ENCODE peak calls at places on chromosome 9, in nine cellular contexts. Q, R, H, S, W, D, E, P and L are unnamed samples.

GRCh38 chr9:11931109-11931508 is 762.1 kb upstream of the TYRP1 start:
- DNase-seq in Q (no peak), R (no peak), H (no peak), S (no peak), W (no peak), D (peak; percentile 15), E (no peak), P (no peak), L (peak; percentile 76)

GRCh38 chr9:117136461-117136860 is 278.4 kb downstream of the ASTN2 start:
- DNase-seq in Q (no peak), R (no peak), H (no peak), S (no peak), W (no peak), D (no peak), E (no peak), P (no peak), L (no peak)

GRCh38 chr9:15249042-15249818 is 57.8 kb downstream of the TTC39B start:
- DNase-seq in Q (no peak), R (peak; percentile 38), H (no peak), S (peak; percentile 59), W (no peak), D (no peak), E (no peak), P (no peak), L (peak; percentile 77)

GRCh38 chr9:134983506-134984371 is 66.0 kb upstream of the FCN1 start:
- DNase-seq in Q (no peak), R (no peak), H (no peak), S (no peak), W (no peak), D (no peak), E (no peak), P (no peak), L (no peak)

GRCh38 chr9:72554221-72554641 is 32.8 kb downstream of the TMC1 start:
- DNase-seq in Q (no peak), R (no peak), H (peak; percentile 56), S (no peak), W (no peak), D (peak; percentile 68), E (no peak), P (no peak), L (peak; percentile 90)

GRCh38 chr9:129962889-129963703 is 79.9 kb downstream of the FNBP1 start:
- DNase-seq in Q (no peak), R (peak; percentile 74), H (no peak), S (peak; percentile 21), W (peak; percentile 79), D (peak; percentile 45), E (no peak), P (peak; percentile 87), L (peak; percentile 74)

GRCh38 chr9:126532019-126532462 is 81.7 kb upstream of the LMX1B start:
- DNase-seq in Q (peak; percentile 79), R (no peak), H (no peak), S (no peak), W (no peak), D (no peak), E (no peak), P (no peak), L (no peak)

GRCh38 chr9:37676411-37676830 is 25.7 kb downstream of the FRMPD1 start:
- DNase-seq in Q (peak; percentile 69), R (no peak), H (no peak), S (peak; percentile 58), W (no peak), D (no peak), E (no peak), P (no peak), L (no peak)

GRCh38 chr9:4297151-4297794 is 2.6 kb downstream of the GLIS3 start:
- DNase-seq in Q (peak; percentile 54), R (peak; percentile 84), H (peak; percentile 88), S (peak; percentile 74), W (no peak), D (peak; percentile 75), E (peak; percentile 79), P (peak; percentile 69), L (peak; percentile 94)

GRCh38 chr9:21324040-21324439 is 11.2 kb downstream of the KLHL9 start:
- DNase-seq in Q (no peak), R (no peak), H (no peak), S (no peak), W (no peak), D (no peak), E (no peak), P (no peak), L (no peak)

GRCh38 chr9:99743455-99743854 is 78.2 kb upstream of the NR4A3 start:
- DNase-seq in Q (no peak), R (no peak), H (no peak), S (no peak), W (no peak), D (no peak), E (no peak), P (no peak), L (no peak)

GRCh38 chr9:136787690-136788400 is 3.3 kb upstream of the TMEM141 start:
- DNase-seq in Q (peak; percentile 77), R (peak; percentile 92), H (peak; percentile 90), S (peak; percentile 91), W (peak; percentile 83), D (peak; percentile 65), E (no peak), P (peak; percentile 72), L (peak; percentile 72)

GRCh38 chr9:135883410-135884089 is 23.8 kb downstream of the CAMSAP1 start:
- DNase-seq in Q (peak; percentile 66), R (no peak), H (no peak), S (no peak), W (peak; percentile 37), D (no peak), E (no peak), P (no peak), L (no peak)

GRCh38 chr9:2723666-2724065 is 6.4 kb downstream of the KCNV2 start:
- DNase-seq in Q (peak; percentile 46), R (no peak), H (peak; percentile 40), S (no peak), W (no peak), D (no peak), E (no peak), P (no peak), L (no peak)

GRCh38 chr9:89756891-89757537 is 152.2 kb downstream of the GADD45G start:
- DNase-seq in Q (no peak), R (no peak), H (peak; percentile 51), S (no peak), W (no peak), D (no peak), E (no peak), P (no peak), L (no peak)

GRCh38 chr9:5869315-5870019 is 21.2 kb upstream of the MLANA start:
- DNase-seq in Q (no peak), R (peak; percentile 75), H (no peak), S (peak; percentile 20), W (peak; percentile 46), D (peak; percentile 23), E (peak; percentile 8), P (no peak), L (peak; percentile 8)

GRCh38 chr9:102950341-102950740 is 44.8 kb upstream of the CYLC2 start:
- DNase-seq in Q (no peak), R (no peak), H (no peak), S (no peak), W (no peak), D (peak; percentile 1), E (no peak), P (no peak), L (no peak)

GRCh38 chr9:111481885-111482636 is 2.1 kb downstream of the ECPAS start:
- DNase-seq in Q (no peak), R (peak; percentile 32), H (peak; percentile 34), S (no peak), W (peak; percentile 10), D (peak; percentile 56), E (no peak), P (no peak), L (peak; percentile 55)

GRCh38 chr9:106932178-106932577 is 69.2 kb downstream of the ZNF462 start:
- DNase-seq in Q (no peak), R (no peak), H (no peak), S (no peak), W (no peak), D (no peak), E (no peak), P (no peak), L (no peak)
- H3K36me3 ChIP-seq in Q (peaks cover 44% of the 10 kb centered on the region), R (peaks cover 66% of the 10 kb centered on the region), H (no peaks in the 10 kb centered on the region), S (peaks cover 41% of the 10 kb centered on the region), W (no peaks in the 10 kb centered on the region), D (peaks cover 56% of the 10 kb centered on the region), E (no peaks in the 10 kb centered on the region), P (no peaks in the 10 kb centered on the region), L (peaks cover 7% of the 10 kb centered on the region)

GRCh38 chr9:91210318-91210717 is 151.4 kb downstream of the AUH start:
- DNase-seq in Q (no peak), R (no peak), H (no peak), S (no peak), W (no peak), D (no peak), E (no peak), P (no peak), L (no peak)
- TF ChIP-seq EZH2phosphoT487 in Q (no peak), R (no peak), H (no peak), S (no peak), W (no peak), D (no peak), E (no peak), P (no peak), L (no peak)

GRCh38 chr9:91880378-91880972 is 69.6 kb downstream of the ROR2 start:
- DNase-seq in Q (no peak), R (no peak), H (no peak), S (no peak), W (no peak), D (no peak), E (no peak), P (no peak), L (no peak)
- H3K36me3 ChIP-seq in Q (no peaks in the 10 kb centered on the region), R (no peaks in the 10 kb centered on the region), H (no peaks in the 10 kb centered on the region), S (no peaks in the 10 kb centered on the region), W (no peaks in the 10 kb centered on the region), D (no peaks in the 10 kb centered on the region), E (no peaks in the 10 kb centered on the region), P (no peaks in the 10 kb centered on the region), L (no peaks in the 10 kb centered on the region)

GRCh38 chr9:128685636-128686489 is 3.2 kb upstream of the SET start:
- DNase-seq in Q (no peak), R (no peak), H (peak; percentile 57), S (no peak), W (peak; percentile 53), D (no peak), E (no peak), P (peak; percentile 70), L (no peak)
- TF ChIP-seq EZH2phosphoT487 in Q (no peak), R (no peak), H (no peak), S (no peak), W (no peak), D (no peak), E (no peak), P (no peak), L (no peak)

DNA sequence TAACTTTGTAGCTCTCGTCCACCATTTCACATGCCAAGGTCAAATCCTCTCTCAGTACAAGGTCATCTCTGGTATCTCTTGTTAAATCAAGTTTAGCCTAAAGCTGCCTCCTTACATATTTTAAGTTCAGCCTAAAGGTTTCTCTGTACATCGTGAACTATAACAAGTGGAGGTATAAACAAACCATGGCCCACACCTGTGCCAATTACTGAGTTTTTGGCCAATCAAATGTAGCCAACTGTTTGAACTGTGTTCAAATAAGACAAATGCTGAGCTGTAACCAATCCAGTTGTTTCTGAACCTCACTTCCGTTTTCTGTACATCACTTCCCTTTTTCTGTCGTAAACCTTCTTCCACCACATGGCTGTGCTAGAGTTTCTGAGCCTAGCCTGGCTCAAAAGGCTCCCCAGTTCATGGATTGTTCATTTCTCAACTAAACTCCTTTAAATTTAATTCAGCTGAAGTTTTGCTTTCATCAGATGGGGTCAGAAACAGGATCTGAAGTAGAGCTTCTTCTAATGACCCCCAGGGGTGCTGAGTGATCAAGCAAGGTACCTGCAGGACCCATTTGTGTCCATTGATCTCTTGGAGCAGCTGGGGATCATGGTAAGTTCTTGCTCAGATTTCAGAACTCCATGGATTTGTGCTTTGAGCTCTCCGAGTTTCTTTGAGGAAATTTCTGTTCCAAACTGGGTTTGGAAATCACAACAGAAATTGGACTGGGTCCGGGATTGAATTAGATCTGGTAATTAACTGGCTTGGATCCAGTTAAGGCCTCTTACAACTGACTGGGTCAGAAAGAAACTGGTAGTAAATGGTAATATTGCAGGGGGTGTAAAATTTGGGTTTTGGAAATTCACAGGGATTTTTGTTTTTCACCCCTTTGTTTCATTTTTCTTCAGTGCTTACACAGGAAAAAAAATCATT is 11.0 kb upstream of the NANS start:
- DNase-seq in Q (no peak), R (no peak), H (no peak), S (no peak), W (peak; percentile 92), D (peak; percentile 8), E (peak; percentile 87), P (peak; percentile 85), L (no peak)
- H3K36me3 ChIP-seq in Q (no peaks in the 10 kb centered on the region), R (no peaks in the 10 kb centered on the region), H (no peaks in the 10 kb centered on the region), S (no peaks in the 10 kb centered on the region), W (peaks cover 23% of the 10 kb centered on the region), D (no peaks in the 10 kb centered on the region), E (peaks cover 9% of the 10 kb centered on the region), P (no peaks in the 10 kb centered on the region), L (no peaks in the 10 kb centered on the region)